ENCODE peak calls at places on chromosomes 12 and 14, in four cellular contexts. W, R, S and G are unnamed samples.

GRCh38 chr12:47156167-47156736 is 76.5 kb upstream of the AMIGO2 start:
- DNase-seq in W (no peak), S (peak; percentile 79), R (peak; percentile 78), G (no peak)

GRCh38 chr12:94954029-94954685 is 49.3 kb downstream of the NDUFA12 start:
- DNase-seq in S (peak; percentile 51), W (no peak), R (peak; percentile 42), G (peak; percentile 78)

GRCh38 chr14:100586520-100587247 is 533 bp downstream of the BEGAIN start:
- DNase-seq in W (no peak), R (no peak), S (no peak), G (peak; percentile 61)

GRCh38 chr14:30020271-30020670 is 92.6 kb upstream of the PRKD1 start:
- DNase-seq in R (no peak), W (no peak), S (no peak), G (no peak)

GRCh38 chr12:89968151-89968699 is 259.6 kb upstream of the ATP2B1 start:
- DNase-seq in R (no peak), S (no peak), W (no peak), G (no peak)

GRCh38 chr12:131985145-131985875 is 35.6 kb downstream of the EP400 start:
- DNase-seq in R (no peak), S (no peak), W (no peak), G (no peak)

GRCh38 chr12:47590771-47591368 is 115.0 kb downstream of the RPAP3 start:
- DNase-seq in S (no peak), W (no peak), R (peak; percentile 5), G (no peak)

GRCh38 chr12:116380066-116380465 is 102.6 kb upstream of the MED13L start:
- DNase-seq in S (no peak), W (no peak), R (no peak), G (no peak)

GRCh38 chr14:32027255-32027939 is 49.7 kb upstream of the ARHGAP5 start:
- DNase-seq in W (no peak), S (peak; percentile 25), R (peak; percentile 40), G (no peak)

GRCh38 chr12:88338486-88338885 is 196.4 kb downstream of the TMTC3 start:
- DNase-seq in W (no peak), S (no peak), R (no peak), G (no peak)

GRCh38 chr12:92551853-92552397 is 150.9 kb upstream of the PLEKHG7 start:
- DNase-seq in S (peak; percentile 46), W (no peak), R (peak; percentile 75), G (no peak)

GRCh38 chr12:44875417-44875953 is 630 bp downstream of the NELL2 start:
- DNase-seq in W (no peak), R (no peak), S (no peak), G (peak; percentile 59)

GRCh38 chr12:26734510-26735248 is 98.3 kb downstream of the ITPR2 start:
- DNase-seq in W (no peak), R (no peak), S (no peak), G (no peak)

GRCh38 chr12:5022465-5023061 is 21.1 kb upstream of the KCNA5 start:
- DNase-seq in W (no peak), R (peak; percentile 10), S (no peak), G (peak; percentile 41)

GRCh38 chr14:23829736-23830474 is 123.7 kb upstream of the DHRS4 start:
- DNase-seq in W (no peak), S (peak; percentile 94), R (peak; percentile 73), G (no peak)

GRCh38 chr14:52069617-52070431 is 965 bp upstream of the NID2 start:
- DNase-seq in R (peak; percentile 84), S (no peak), W (no peak), G (peak; percentile 44)

GRCh38 chr12:79691299-79692248 is 810 bp upstream of the PAWR start:
- DNase-seq in R (peak; percentile 95), S (peak; percentile 93), W (no peak), G (no peak)

GRCh38 chr14:29320261-29320660 is 553.7 kb downstream of the FOXG1 start:
- DNase-seq in W (no peak), S (peak; percentile 32), R (peak; percentile 10), G (no peak)

GRCh38 chr14:77157716-77158115 is 16.1 kb upstream of the ZDHHC22 start:
- DNase-seq in R (no peak), W (no peak), S (no peak), G (no peak)

GRCh38 chr12:131592972-131593371 is 117.9 kb upstream of the SFSWAP start:
- DNase-seq in R (no peak), S (no peak), W (no peak), G (no peak)

GRCh38 chr14:56460469-56460868 is 119.1 kb upstream of the TMEM260 start:
- DNase-seq in R (no peak), W (no peak), S (no peak), G (no peak)

GRCh38 chr14:37122288-37122687 is 50.1 kb downstream of the SLC25A21 start:
- DNase-seq in S (no peak), W (no peak), R (peak; percentile 84), G (no peak)

GRCh38 chr12:69896653-69897381 is 71.8 kb downstream of the MYRFL start:
- DNase-seq in W (no peak), R (no peak), S (no peak), G (no peak)

GRCh38 chr12:3461391-3461790 is 29.6 kb upstream of the PRMT8 start:
- DNase-seq in S (no peak), R (no peak), W (no peak), G (no peak)

GRCh38 chr14:99339551-99339950 is 67.6 kb upstream of the BCL11B start:
- DNase-seq in W (no peak), S (no peak), R (no peak), G (no peak)

GRCh38 chr12:21165048-21165447 is 34.1 kb downstream of the SLCO1B1 start:
- DNase-seq in R (no peak), W (no peak), S (no peak), G (no peak)

GRCh38 chr12:91098942-91099341 is 12.4 kb downstream of the LUM start:
- DNase-seq in R (peak; percentile 98), W (no peak), S (peak; percentile 91), G (no peak)

GRCh38 chr14:94773682-94774211 is 3.8 kb upstream of the GSC start:
- DNase-seq in R (no peak), S (no peak), W (no peak), G (no peak)

GRCh38 chr14:94775875-94776217 is 5.9 kb upstream of the GSC start:
- DNase-seq in S (no peak), R (no peak), W (no peak), G (no peak)

GRCh38 chr14:94780536-94781404 is 10.9 kb upstream of the GSC start:
- DNase-seq in W (no peak), R (no peak), S (no peak), G (peak; percentile 43)

GRCh38 chr14:94775082-94775874 is 5.4 kb upstream of the GSC start:
- DNase-seq in R (no peak), W (no peak), S (no peak), G (no peak)

GRCh38 chr14:94779713-94780112 is 9.8 kb upstream of the GSC start:
- DNase-seq in W (no peak), R (no peak), S (no peak), G (no peak)
- H3K27me3 ChIP-seq in W (peaks cover 12% of the 10 kb centered on the region), R (no peaks in the 10 kb centered on the region), S (peaks cover 9% of the 10 kb centered on the region), G (peaks cover 56% of the 10 kb centered on the region)

DNA sequence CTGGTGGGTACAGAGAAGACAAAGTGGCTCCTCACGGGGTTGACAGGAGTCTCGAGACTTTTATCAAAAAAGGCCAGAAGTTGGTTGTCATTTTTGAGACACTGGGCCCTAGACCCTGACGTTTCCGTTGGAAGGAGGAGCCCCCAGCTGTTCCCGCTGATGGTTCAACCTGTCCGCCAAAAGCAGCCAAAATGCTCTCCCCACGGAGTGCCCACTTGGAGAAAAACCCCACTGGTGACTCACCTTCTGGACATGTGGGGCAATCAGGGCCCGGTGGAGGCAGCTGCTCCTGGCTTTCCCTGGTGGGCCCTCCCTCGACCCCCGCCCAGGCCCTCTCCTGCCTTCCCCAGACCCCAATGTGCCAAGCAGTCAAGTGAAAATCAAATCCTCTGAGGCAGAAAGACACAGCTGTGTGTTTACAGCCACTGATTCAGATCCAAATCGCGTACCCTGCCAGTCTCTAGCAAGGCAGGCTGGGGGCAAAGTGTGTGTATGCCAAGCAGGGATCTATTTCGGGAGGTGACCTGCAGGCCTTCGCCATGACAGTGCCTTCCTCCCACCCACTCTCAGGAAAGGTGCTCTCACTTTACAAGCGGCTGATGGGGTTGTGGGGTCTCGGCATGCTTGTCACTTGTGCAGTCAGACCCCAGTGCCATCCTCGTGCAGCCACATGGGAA is 347.4 kb downstream of the DPF3 start:
- DNase-seq in R (no peak), S (no peak), W (no peak), G (no peak)
- H3K27me3 ChIP-seq in R (peaks cover 19% of the 10 kb centered on the region), S (no peaks in the 10 kb centered on the region), W (no peaks in the 10 kb centered on the region), G (peaks cover 3% of the 10 kb centered on the region)

DNA sequence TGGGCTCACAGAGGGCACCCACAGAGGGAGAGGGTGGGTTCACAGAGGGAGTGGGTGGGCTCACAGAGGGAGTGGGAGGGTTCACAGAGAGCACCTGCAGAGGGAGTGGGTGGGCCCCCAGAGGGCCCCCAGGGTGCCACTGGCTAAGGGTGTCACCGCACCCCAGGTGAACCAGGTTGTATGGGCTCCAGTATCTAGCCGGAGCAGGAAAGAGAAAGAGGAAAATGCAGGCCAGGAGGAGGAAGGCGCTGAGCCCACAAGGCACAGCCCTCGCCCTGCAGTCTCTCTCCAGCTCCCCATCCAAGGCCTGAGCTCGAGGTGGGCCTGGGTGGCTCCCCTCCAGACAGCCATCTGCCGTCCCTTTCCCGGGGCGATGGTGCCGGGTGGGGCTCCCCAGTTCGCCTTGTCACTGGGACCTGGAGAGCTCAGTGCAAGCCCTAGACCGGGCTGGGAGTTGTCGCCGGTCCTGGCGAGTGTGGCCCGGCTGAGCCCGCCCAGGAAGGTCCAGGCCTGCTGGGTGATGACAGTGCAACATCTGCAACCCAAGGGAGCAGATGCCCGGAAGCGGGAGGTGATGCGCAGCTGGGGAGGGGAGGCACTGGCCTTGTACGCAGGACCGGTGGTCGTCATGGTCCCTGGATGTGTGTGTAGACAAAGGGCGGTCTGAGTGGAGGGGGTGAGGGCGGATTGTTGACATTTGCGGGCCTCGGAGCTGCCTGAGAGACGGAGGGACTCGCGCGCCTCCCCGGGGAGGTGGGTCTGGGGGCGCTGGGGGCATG is 760 bp downstream of the TMEM179 start:
- DNase-seq in S (no peak), R (no peak), W (no peak), G (no peak)
- H3K27me3 ChIP-seq in S (peaks cover 16% of the 10 kb centered on the region), R (peaks cover 61% of the 10 kb centered on the region), W (peaks cover 4% of the 10 kb centered on the region), G (peaks cover 2% of the 10 kb centered on the region)

DNA sequence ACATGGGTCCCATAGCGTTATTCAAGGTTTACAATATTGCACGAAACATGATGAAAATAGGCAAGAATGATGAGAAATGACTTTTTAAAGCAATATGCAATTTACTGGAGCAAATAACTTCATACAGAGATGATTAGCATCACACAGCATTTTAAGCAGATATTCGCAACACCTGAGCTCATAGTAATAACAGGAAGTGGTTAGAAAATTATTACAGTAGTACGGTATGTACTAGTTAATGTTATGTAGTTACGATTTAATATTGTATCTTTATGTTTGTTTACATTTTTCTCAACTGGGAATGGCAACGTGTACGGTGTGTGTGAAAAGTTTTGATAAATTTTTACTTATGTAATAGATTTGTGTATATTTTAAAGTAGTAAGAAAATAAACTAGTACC is 102.6 kb downstream of the OSBPL8 start:
- DNase-seq in R (no peak), W (no peak), S (no peak), G (no peak)
- H3K27me3 ChIP-seq in R (no peaks in the 10 kb centered on the region), W (no peaks in the 10 kb centered on the region), S (no peaks in the 10 kb centered on the region), G (no peaks in the 10 kb centered on the region)